ENCODE peak calls at places on chromosomes 4 and X, in five cellular contexts. O is ovary, J is endodermal cell, D is H9, H is mesenchymal stem cell. L is an unnamed sample.

GRCh38 chr4:111630705-111631104 is 514.5 kb upstream of the FAM241A start:
- DNase-seq in J (no peak), H (peak; percentile 53), O (no peak), D (no peak), L (no peak)

GRCh38 chr4:77443941-77444340 is 161.7 kb upstream of the CXCL13 start:
- DNase-seq in D (no peak), O (no peak), H (no peak), J (no peak), L (no peak)

GRCh38 chr4:58225460-58225859 is 1115.3 kb upstream of the IGFBP7 start:
- DNase-seq in O (no peak), H (no peak), D (no peak), J (no peak), L (no peak)

GRCh38 chr4:158873795-158874359 is 105.1 kb downstream of the FNIP2 start:
- DNase-seq in H (peak; percentile 56), D (no peak), J (no peak), O (no peak), L (no peak)

GRCh38 chr4:100008048-100008447 is 58.0 kb upstream of the H2AZ1 start:
- DNase-seq in J (no peak), O (no peak), D (no peak), H (peak; percentile 54), L (no peak)

GRCh38 chr4:165905405-165906027 is 32.5 kb downstream of the TLL1 start:
- DNase-seq in H (no peak), O (no peak), D (no peak), J (no peak), L (no peak)

GRCh38 chr4:118180776-118181175 is 146.5 kb downstream of the NDST3 start:
- DNase-seq in D (no peak), H (no peak), J (no peak), O (no peak), L (no peak)

GRCh38 chr4:54316139-54316538 is 87.0 kb downstream of the PDGFRA start:
- DNase-seq in H (no peak), J (no peak), D (no peak), O (no peak), L (no peak)

GRCh38 chrX:147733369-147733768 is 178.3 kb upstream of the FMR1 start:
- DNase-seq in D (no peak), J (no peak), H (no peak), O (no peak), L (no peak)

GRCh38 chr4:37693450-37694190 is 7.4 kb upstream of the RELL1 start:
- DNase-seq in O (no peak), J (no peak), D (no peak), H (peak; percentile 93), L (no peak)

GRCh38 chr4:47031011-47031678 is at the start of gene GABRB1:
- DNase-seq in D (peak; percentile 74), O (peak; percentile 28), J (peak; percentile 91), H (peak; percentile 70), L (peak; percentile 66)

GRCh38 chrX:71958281-71958675 is 47.6 kb downstream of the NHSL2 start:
- DNase-seq in H (no peak), J (no peak), O (no peak), D (no peak), L (no peak)

GRCh38 chr4:183129675-183130074 is 30.6 kb downstream of the WWC2 start:
- DNase-seq in O (no peak), D (no peak), J (no peak), H (no peak), L (no peak)

GRCh38 chr4:145019346-145019745 is 78.7 kb downstream of the ANAPC10 start:
- DNase-seq in J (no peak), O (no peak), H (no peak), D (no peak), L (no peak)

GRCh38 chrX:47941423-47941822 is 62.4 kb downstream of the ZNF182 start:
- DNase-seq in D (no peak), H (no peak), J (no peak), O (no peak), L (no peak)

GRCh38 chr4:52925531-52925968 is 63.4 kb downstream of the RASL11B start:
- DNase-seq in H (peak; percentile 16), J (peak; percentile 71), D (no peak), O (no peak), L (no peak)

GRCh38 chr4:78059524-78059889 is 2.4 kb downstream of the FRAS1 start:
- DNase-seq in O (peak; percentile 13), D (peak; percentile 73), H (peak; percentile 79), J (peak; percentile 88), L (peak; percentile 70)

GRCh38 chrX:96394566-96394965 is 290.1 kb upstream of the DIAPH2 start:
- DNase-seq in O (no peak), D (no peak), J (no peak), H (peak; percentile 47), L (peak; percentile 15)

GRCh38 chrX:47321978-47322377 is 48.4 kb upstream of the ZNF157 start:
- DNase-seq in O (no peak), H (no peak), J (peak; percentile 88), D (peak; percentile 71), L (no peak)

GRCh38 chr4:119128125-119128524 is 7.5 kb upstream of the MYOZ2 start:
- DNase-seq in H (no peak), D (no peak), O (no peak), J (no peak), L (peak; percentile 48)

GRCh38 chr4:184961693-184962092 is 56.6 kb upstream of the HELT start:
- DNase-seq in D (peak; percentile 60), O (no peak), H (no peak), J (no peak), L (no peak)

GRCh38 chr4:91729851-91730250 is 573.9 kb upstream of the GRID2 start:
- DNase-seq in H (no peak), O (no peak), J (no peak), D (no peak), L (no peak)

GRCh38 chrX:119669424-119670037 is 23.4 kb downstream of the SEPTIN6 start:
- DNase-seq in D (no peak), O (no peak), J (no peak), H (peak; percentile 93), L (peak; percentile 57)

GRCh38 chr4:127997534-127998388 is 32.6 kb downstream of the ABHD18 start:
- DNase-seq in H (peak; percentile 46), J (no peak), D (no peak), O (no peak), L (no peak)

GRCh38 chr4:183746305-183747229 is 87.5 kb downstream of the TRAPPC11 start:
- DNase-seq in O (no peak), J (peak; percentile 37), H (no peak), D (no peak), L (no peak)

GRCh38 chrX:80246273-80246672 is 174.0 kb upstream of the TENT5D start:
- DNase-seq in J (no peak), O (no peak), D (no peak), H (no peak), L (no peak)

GRCh38 chr4:186946682-186947294 is 223.1 kb upstream of the FAT1 start:
- DNase-seq in D (peak; percentile 77), H (peak; percentile 54), J (peak; percentile 86), O (no peak), L (no peak)
- H3K4me1 ChIP-seq in D (no peaks in the 10 kb centered on the region), H (peaks cover 15% of the 10 kb centered on the region), J (no peaks in the 10 kb centered on the region), O (no peaks in the 10 kb centered on the region), L (no peaks in the 10 kb centered on the region)

GRCh38 chrX:136210243-136210642 is 41.0 kb downstream of the MAP7D3 start:
- DNase-seq in O (no peak), D (no peak), J (no peak), H (no peak), L (no peak)

GRCh38 chrX:136210806-136211205 is 40.4 kb downstream of the MAP7D3 start:
- DNase-seq in O (no peak), J (no peak), D (no peak), H (no peak), L (no peak)

GRCh38 chrX:136207546-136207945 is 43.7 kb downstream of the MAP7D3 start:
- DNase-seq in H (no peak), D (no peak), J (no peak), O (no peak), L (no peak)

GRCh38 chrX:136209016-136209738 is 42.0 kb downstream of the MAP7D3 start:
- DNase-seq in H (peak; percentile 62), O (peak; percentile 56), J (peak; percentile 76), D (peak; percentile 47), L (peak; percentile 36)

GRCh38 chrX:136209751-136210150 is 41.4 kb downstream of the MAP7D3 start:
- DNase-seq in H (no peak), D (no peak), O (no peak), J (no peak), L (no peak)
- H3K4me1 ChIP-seq in H (peaks cover 24% of the 10 kb centered on the region), D (no peaks in the 10 kb centered on the region), O (no peaks in the 10 kb centered on the region), J (no peaks in the 10 kb centered on the region), L (no peaks in the 10 kb centered on the region)

DNA sequence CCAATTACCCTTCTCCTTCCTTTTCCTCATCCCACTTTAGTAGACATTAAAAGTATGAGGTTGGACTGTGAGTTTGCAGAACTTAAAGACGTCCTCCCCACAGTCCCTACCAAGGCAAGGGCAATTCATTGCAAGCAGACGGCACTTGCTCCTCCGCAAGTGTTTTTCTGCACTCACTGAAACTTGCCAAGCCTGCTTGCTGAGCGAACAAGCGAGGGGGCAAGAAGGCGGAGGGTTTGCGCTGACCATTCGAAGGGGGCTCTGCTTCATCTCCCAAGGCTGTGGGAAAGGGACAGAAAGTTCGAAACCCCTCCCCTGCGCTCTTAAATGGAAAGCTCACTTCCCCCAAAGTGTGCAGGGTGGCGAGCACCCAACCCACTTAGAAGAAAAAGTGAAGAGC is 1.5 kb downstream of the MID1 start:
- DNase-seq in H (no peak), J (no peak), O (no peak), D (no peak), L (no peak)
- H3K4me1 ChIP-seq in H (peaks cover 1% of the 10 kb centered on the region), J (peaks cover 6% of the 10 kb centered on the region), O (peaks cover 3% of the 10 kb centered on the region), D (peaks cover 9% of the 10 kb centered on the region), L (peaks cover 5% of the 10 kb centered on the region)

DNA sequence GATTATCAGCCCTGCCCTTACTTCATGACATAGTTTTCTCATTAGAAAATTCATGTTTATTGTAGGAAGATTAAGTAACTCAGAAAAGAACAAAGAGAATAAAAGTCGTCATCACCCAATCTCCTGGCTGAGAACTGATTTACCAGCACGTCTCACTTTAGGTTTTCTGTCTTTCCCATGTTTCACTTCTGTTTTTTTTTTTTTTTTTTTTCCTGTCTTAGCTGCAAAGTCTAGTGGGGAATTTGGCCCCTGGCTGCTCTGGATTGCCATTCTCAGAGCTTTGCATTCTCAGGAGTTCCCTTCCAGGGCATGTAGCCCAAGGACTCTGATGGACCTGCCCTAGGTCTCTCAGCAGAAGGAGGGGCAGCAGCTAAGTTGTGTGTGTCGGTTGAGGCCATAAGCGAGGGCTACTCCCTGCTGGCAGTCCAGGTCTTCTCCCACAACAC is 57.8 kb downstream of the TMEM131L start:
- DNase-seq in D (no peak), H (no peak), J (peak; percentile 65), O (peak; percentile 34), L (no peak)
- H3K4me1 ChIP-seq in D (peaks cover 3% of the 10 kb centered on the region), H (peaks cover 2% of the 10 kb centered on the region), J (no peaks in the 10 kb centered on the region), O (peaks cover 12% of the 10 kb centered on the region), L (peaks cover 3% of the 10 kb centered on the region)

GRCh38 chrX:16567681-16568080 is 82.3 kb upstream of the S100G start:
- DNase-seq in O (no peak), J (no peak), D (no peak), H (no peak), L (no peak)

GRCh38 chrX:16566571-16566970 is 83.4 kb upstream of the S100G start:
- DNase-seq in H (no peak), D (no peak), J (no peak), O (no peak), L (no peak)
- H3K4me1 ChIP-seq in H (no peaks in the 10 kb centered on the region), D (peaks cover 4% of the 10 kb centered on the region), J (no peaks in the 10 kb centered on the region), O (no peaks in the 10 kb centered on the region), L (no peaks in the 10 kb centered on the region)